ENCODE peak calls at places on chromosomes 12 and 14, in five cellular contexts. Z is PC-3, X is fibroblast of lung, O is neuronal stem cell, N is K562. L is an unnamed sample. For H3K4me1, the result is how much of the 10 kb centered on the place peaks cover.

GRCh38 chr14:106235356-106236159 is 709.2 kb downstream of the TMEM121 start:
- DNase-seq in O (no peak), X (no peak), N (no peak), Z (no peak), L (no peak)

GRCh38 chr12:53287741-53288216 is 7.6 kb upstream of the PFDN5 start:
- DNase-seq in Z (peak), X (peak), O (peak), N (peak), L (peak)

GRCh38 chr12:66087365-66087943 is 43.1 kb downstream of the LLPH start:
- DNase-seq in X (peak), O (peak), N (peak), Z (peak), L (peak)

GRCh38 chr14:25136811-25137210 is 86.9 kb upstream of the STXBP6 start:
- DNase-seq in X (no peak), N (no peak), O (no peak), Z (no peak), L (no peak)

GRCh38 chr12:66813137-66813867 is 134.4 kb upstream of the GRIP1 start:
- DNase-seq in O (no peak), X (no peak), N (no peak), Z (peak), L (no peak)

GRCh38 chr12:45259732-45260480 is 44.0 kb downstream of the ANO6 start:
- DNase-seq in X (peak), O (no peak), N (no peak), Z (peak), L (no peak)

GRCh38 chr14:22412936-22413411 is 176.1 kb downstream of the DAD1 start:
- DNase-seq in O (peak), Z (no peak), N (no peak), X (peak), L (no peak)

GRCh38 chr12:131378861-131379665 is 331.8 kb upstream of the SFSWAP start:
- DNase-seq in Z (no peak), X (no peak), N (no peak), O (no peak), L (no peak)

GRCh38 chr14:22131749-22132476 is 457.1 kb downstream of the DAD1 start:
- DNase-seq in Z (peak), X (no peak), N (peak), O (no peak), L (peak)

DNA sequence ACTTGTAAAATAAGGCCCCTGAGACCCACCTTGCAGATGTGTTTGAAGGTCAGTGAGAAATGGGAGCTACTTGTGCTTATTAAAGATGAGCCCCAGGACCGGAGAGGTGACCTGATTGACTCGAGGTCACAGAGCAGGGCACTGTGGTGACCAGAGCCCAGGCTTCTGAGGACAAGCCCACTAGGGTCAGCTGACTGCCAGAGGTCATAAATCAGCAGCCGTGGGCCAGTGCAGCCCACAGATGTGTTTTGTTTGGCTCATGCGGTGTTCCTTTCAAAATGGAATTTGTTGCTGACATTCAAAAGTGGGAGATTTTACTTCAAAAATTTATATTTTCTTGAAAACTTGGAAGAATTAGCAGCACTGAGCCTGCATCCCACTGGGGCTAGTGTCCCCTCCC is 24.5 kb downstream of the JDP2 start:
- DNase-seq in X (no peak), N (no peak), O (no peak), Z (no peak), L (no peak)
- H3K4me1 ChIP-seq in X (under half), N (under half), O (under half), Z (under half), L (under half)

GRCh38 chr12:24560867-24561266 is 388.0 kb downstream of the BCAT1 start:
- DNase-seq in N (no peak), X (no peak), O (no peak), Z (no peak), L (no peak)

GRCh38 chr12:24561411-24561871 is 387.5 kb downstream of the BCAT1 start:
- DNase-seq in O (no peak), Z (no peak), X (peak), N (no peak), L (no peak)

GRCh38 chr12:24565300-24565699 is 383.6 kb downstream of the BCAT1 start:
- DNase-seq in X (no peak), O (no peak), Z (no peak), N (no peak), L (no peak)

GRCh38 chr12:24561882-24562760 is 386.8 kb downstream of the BCAT1 start:
- DNase-seq in X (peak), O (peak), Z (no peak), N (no peak), L (peak)

GRCh38 chr12:24562761-24563392 is 386.0 kb downstream of the BCAT1 start:
- DNase-seq in Z (no peak), N (no peak), X (peak), O (peak), L (no peak)
- H3K27ac ChIP-seq in Z (no peak), N (no peak), X (peak), O (peak), L (no peak)

DNA sequence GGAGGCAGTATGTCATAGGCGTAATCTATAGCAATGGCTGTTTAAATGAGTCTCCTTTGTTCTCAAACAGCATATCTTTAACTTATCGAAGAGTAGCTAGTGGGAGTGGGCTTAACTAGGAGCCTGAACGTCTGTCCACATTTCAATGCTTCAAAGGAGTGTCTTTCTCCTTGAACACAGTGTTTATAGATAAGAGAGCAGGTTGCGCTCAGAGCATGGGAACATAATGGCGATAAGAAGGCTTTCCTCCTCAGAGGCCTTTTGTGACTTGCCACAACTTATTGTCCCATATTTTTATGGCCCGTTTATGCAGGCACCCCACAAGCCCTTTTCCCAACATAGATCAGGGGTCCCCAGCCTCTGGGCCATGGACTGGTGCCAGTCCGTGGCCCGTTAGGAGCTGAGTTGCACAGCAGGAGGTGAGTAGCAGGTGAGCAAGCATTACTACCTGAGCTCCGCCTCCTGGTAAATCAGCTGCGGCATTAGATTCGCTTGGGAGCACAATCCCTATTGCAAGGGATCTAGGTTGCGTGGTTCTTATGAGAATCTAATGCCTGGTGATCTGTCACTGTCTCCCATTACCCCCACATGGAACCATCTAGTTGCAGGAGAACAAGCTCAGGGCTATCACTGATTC is 2.5 kb upstream of the DDX47 start:
- DNase-seq in X (no peak), N (no peak), Z (peak), O (no peak), L (no peak)
- H2AFZ ChIP-seq in X (no peak), N (peak), Z (no peak), O (no peak), L (no peak)

GRCh38 chr14:69614592-69614991 is 3.2 kb downstream of the SUSD6 start:
- DNase-seq in X (no peak), N (no peak), O (no peak), Z (no peak), L (peak)
- H3K4me1 ChIP-seq in X (under half), N (half or more), O (under half), Z (under half), L (half or more)

GRCh38 chr12:12141000-12141399 is 70.3 kb downstream of the BCL2L14 start:
- DNase-seq in N (no peak), O (no peak), X (no peak), Z (no peak), L (no peak)
- H3K27ac ChIP-seq in N (no peak), O (no peak), X (no peak), Z (no peak), L (no peak)

DNA sequence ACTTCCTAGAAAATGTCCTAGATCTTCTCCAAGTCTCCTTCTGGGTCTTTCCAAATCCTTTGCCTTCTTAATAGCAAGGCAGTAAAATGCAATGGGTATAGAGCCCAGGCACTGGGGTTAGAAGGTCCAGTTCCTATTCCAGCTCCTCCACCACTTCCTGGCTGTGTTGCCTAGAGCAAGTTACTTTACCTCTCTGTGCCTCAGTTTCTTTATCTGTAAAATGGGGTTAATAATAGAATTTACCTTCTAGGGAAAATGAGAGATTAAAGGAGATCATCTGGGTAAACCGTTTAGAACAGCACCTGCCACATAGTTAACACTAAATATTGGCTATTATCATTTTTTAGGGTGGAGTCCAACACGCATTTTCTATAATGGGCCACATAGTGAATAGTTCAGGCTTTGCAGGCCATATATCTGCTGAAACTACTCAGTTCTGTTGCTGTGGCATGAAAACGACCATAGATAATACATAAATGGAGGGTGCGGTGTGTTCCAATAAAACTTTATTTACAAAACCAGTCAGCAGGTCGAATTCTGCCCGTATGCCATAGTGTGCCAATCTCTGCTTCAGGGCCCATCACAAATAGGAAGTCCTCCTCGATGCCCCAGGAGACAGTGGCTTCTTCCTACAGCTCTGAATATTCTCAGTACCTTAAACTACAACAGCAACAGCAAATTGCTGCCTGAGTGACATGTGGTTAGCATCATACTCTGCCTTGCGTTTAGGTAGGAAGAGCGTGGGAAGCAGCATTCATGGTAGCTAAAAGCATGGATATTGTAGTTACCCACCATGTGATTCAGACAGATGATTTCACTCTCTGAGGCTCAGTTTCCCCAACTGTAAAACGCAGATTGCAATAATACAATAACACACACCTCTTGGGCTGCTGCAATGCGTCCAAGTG is 60.9 kb downstream of the SVOP start:
- DNase-seq in O (no peak), N (no peak), Z (no peak), X (no peak), L (no peak)
- H2AFZ ChIP-seq in O (no peak), N (no peak), Z (no peak), X (no peak), L (no peak)

GRCh38 chr12:63133981-63134380 is 17.0 kb downstream of the AVPR1A start:
- DNase-seq in O (no peak), X (no peak), Z (no peak), N (no peak), L (no peak)

GRCh38 chr12:63138484-63138883 is 12.5 kb downstream of the AVPR1A start:
- DNase-seq in N (no peak), Z (no peak), X (no peak), O (no peak), L (no peak)
- H3K4me1 ChIP-seq in N (under half), Z (under half), X (under half), O (under half), L (under half)

GRCh38 chr12:72207094-72207493 is 65.1 kb upstream of the TRHDE start:
- DNase-seq in X (no peak), O (peak), N (no peak), Z (no peak), L (no peak)

GRCh38 chr12:72207756-72208155 is 64.4 kb upstream of the TRHDE start:
- DNase-seq in Z (no peak), X (peak), O (no peak), N (no peak), L (no peak)

GRCh38 chr12:72209096-72209495 is 63.1 kb upstream of the TRHDE start:
- DNase-seq in Z (no peak), O (no peak), X (no peak), N (no peak), L (no peak)

GRCh38 chr12:72201457-72201856 is 70.7 kb upstream of the TRHDE start:
- DNase-seq in N (no peak), O (no peak), X (no peak), Z (no peak), L (no peak)

GRCh38 chr12:72203764-72204335 is 68.3 kb upstream of the TRHDE start:
- DNase-seq in O (no peak), X (no peak), Z (no peak), N (no peak), L (no peak)
- H3K27ac ChIP-seq in O (no peak), X (no peak), Z (no peak), N (no peak), L (no peak)

L was measured in Karpas-422.